ENCODE peak calls at places on chromosome 1, in five cellular contexts. One of them, this sample, is unnamed.

GRCh38 chr1:19011832-19012231 is 55.4 kb upstream of the IFFO2 start:
- DNase-seq in GM12865: no peak
- DNase-seq in EH: peak; percentile 50
- DNase-seq in prostate gland: no peak
- DNase-seq in NCI-H1092 treated with DMSO at 0.1 percent for 48 hours: no peak
- DNase-seq in this sample: no peak

GRCh38 chr1:80448081-80448480 is 1352.7 kb upstream of the ADGRL2 start:
- DNase-seq in GM12865: no peak
- DNase-seq in EH: peak; percentile 2
- DNase-seq in prostate gland: no peak
- DNase-seq in NCI-H1092 treated with DMSO at 0.1 percent for 48 hours: no peak
- DNase-seq in this sample: no peak

GRCh38 chr1:202160377-202160940 is at the start of gene PTPN7:
- DNase-seq in GM12865: peak; percentile 87
- DNase-seq in EH: no peak
- DNase-seq in prostate gland: no peak
- DNase-seq in NCI-H1092 treated with DMSO at 0.1 percent for 48 hours: no peak
- DNase-seq in this sample: peak; percentile 78

GRCh38 chr1:208134491-208134890 is 109.7 kb downstream of the PLXNA2 start:
- DNase-seq in GM12865: no peak
- DNase-seq in EH: no peak
- DNase-seq in prostate gland: no peak
- DNase-seq in NCI-H1092 treated with DMSO at 0.1 percent for 48 hours: no peak
- DNase-seq in this sample: no peak

GRCh38 chr1:98949606-98950005 is 55.1 kb downstream of the PLPPR5 start:
- DNase-seq in GM12865: no peak
- DNase-seq in EH: no peak
- DNase-seq in prostate gland: no peak
- DNase-seq in NCI-H1092 treated with DMSO at 0.1 percent for 48 hours: no peak
- DNase-seq in this sample: no peak

GRCh38 chr1:33327587-33328325 is 6.9 kb upstream of the A3GALT2 start:
- DNase-seq in GM12865: no peak
- DNase-seq in EH: peak; percentile 98
- DNase-seq in prostate gland: peak; percentile 76
- DNase-seq in NCI-H1092 treated with DMSO at 0.1 percent for 48 hours: peak; percentile 76
- DNase-seq in this sample: no peak

GRCh38 chr1:185409763-185410528 is 92.9 kb upstream of the IVNS1ABP start:
- DNase-seq in GM12865: no peak
- DNase-seq in EH: peak; percentile 30
- DNase-seq in prostate gland: no peak
- DNase-seq in NCI-H1092 treated with DMSO at 0.1 percent for 48 hours: no peak
- DNase-seq in this sample: no peak

GRCh38 chr1:39852214-39852791 is 31.0 kb downstream of the TRIT1 start:
- DNase-seq in GM12865: no peak
- DNase-seq in EH: no peak
- DNase-seq in prostate gland: peak; percentile 67
- DNase-seq in NCI-H1092 treated with DMSO at 0.1 percent for 48 hours: no peak
- DNase-seq in this sample: no peak

GRCh38 chr1:23742670-23743286 is 493 bp upstream of the ELOA start:
- DNase-seq in GM12865: no peak
- DNase-seq in EH: peak; percentile 14
- DNase-seq in prostate gland: peak; percentile 17
- DNase-seq in NCI-H1092 treated with DMSO at 0.1 percent for 48 hours: peak; percentile 58
- DNase-seq in this sample: no peak

GRCh38 chr1:151711044-151711800 is 5.4 kb downstream of the CELF3 start:
- DNase-seq in GM12865: no peak
- DNase-seq in EH: no peak
- DNase-seq in prostate gland: no peak
- DNase-seq in NCI-H1092 treated with DMSO at 0.1 percent for 48 hours: no peak
- DNase-seq in this sample: no peak

GRCh38 chr1:151098126-151098525 is 27.6 kb downstream of the GABPB2 start:
- DNase-seq in GM12865: no peak
- DNase-seq in EH: no peak
- DNase-seq in prostate gland: no peak
- DNase-seq in NCI-H1092 treated with DMSO at 0.1 percent for 48 hours: no peak
- DNase-seq in this sample: no peak

GRCh38 chr1:163315773-163316374 is 5.9 kb upstream of the NUF2 start:
- DNase-seq in GM12865: peak; percentile 53
- DNase-seq in EH: peak; percentile 64
- DNase-seq in prostate gland: no peak
- DNase-seq in NCI-H1092 treated with DMSO at 0.1 percent for 48 hours: peak; percentile 30
- DNase-seq in this sample: peak; percentile 42

GRCh38 chr1:76687324-76688018 is 179.8 kb upstream of the ST6GALNAC5 start:
- DNase-seq in GM12865: no peak
- DNase-seq in EH: no peak
- DNase-seq in prostate gland: no peak
- DNase-seq in NCI-H1092 treated with DMSO at 0.1 percent for 48 hours: no peak
- DNase-seq in this sample: no peak

GRCh38 chr1:178137238-178137637 is 43.3 kb downstream of the RASAL2 start:
- DNase-seq in GM12865: no peak
- DNase-seq in EH: peak; percentile 13
- DNase-seq in prostate gland: no peak
- DNase-seq in NCI-H1092 treated with DMSO at 0.1 percent for 48 hours: no peak
- DNase-seq in this sample: no peak

GRCh38 chr1:77200806-77201205 is 18.4 kb downstream of the PIGK start:
- DNase-seq in GM12865: no peak
- DNase-seq in EH: no peak
- DNase-seq in prostate gland: no peak
- DNase-seq in NCI-H1092 treated with DMSO at 0.1 percent for 48 hours: no peak
- DNase-seq in this sample: no peak

GRCh38 chr1:39195166-39196111 is 9.1 kb upstream of the MACF1 start:
- DNase-seq in GM12865: peak; percentile 57
- DNase-seq in EH: peak; percentile 87
- DNase-seq in prostate gland: no peak
- DNase-seq in NCI-H1092 treated with DMSO at 0.1 percent for 48 hours: no peak
- DNase-seq in this sample: no peak

GRCh38 chr1:70462611-70463010 is 51.5 kb downstream of the CTH start:
- DNase-seq in GM12865: no peak
- DNase-seq in EH: peak; percentile 20
- DNase-seq in prostate gland: no peak
- DNase-seq in NCI-H1092 treated with DMSO at 0.1 percent for 48 hours: no peak
- DNase-seq in this sample: no peak

GRCh38 chr1:236502579-236502971 is 21.2 kb upstream of the LGALS8 start:
- DNase-seq in GM12865: no peak
- DNase-seq in EH: peak; percentile 65
- DNase-seq in prostate gland: no peak
- DNase-seq in NCI-H1092 treated with DMSO at 0.1 percent for 48 hours: no peak
- DNase-seq in this sample: no peak

GRCh38 chr1:84298688-84299535 is 2.6 kb upstream of the SAMD13 start:
- DNase-seq in GM12865: peak; percentile 45
- DNase-seq in EH: peak; percentile 43
- DNase-seq in prostate gland: peak; percentile 10
- DNase-seq in NCI-H1092 treated with DMSO at 0.1 percent for 48 hours: peak; percentile 38
- DNase-seq in this sample: peak; percentile 11

GRCh38 chr1:244336232-244336899 is 115.3 kb downstream of the ADSS2 start:
- DNase-seq in GM12865: no peak
- DNase-seq in EH: no peak
- DNase-seq in prostate gland: no peak
- DNase-seq in NCI-H1092 treated with DMSO at 0.1 percent for 48 hours: no peak
- DNase-seq in this sample: no peak

GRCh38 chr1:116472431-116472961 is 98.3 kb downstream of the CD58 start:
- DNase-seq in GM12865: no peak
- DNase-seq in EH: peak; percentile 31
- DNase-seq in prostate gland: no peak
- DNase-seq in NCI-H1092 treated with DMSO at 0.1 percent for 48 hours: peak; percentile 55
- DNase-seq in this sample: no peak

GRCh38 chr1:153936011-153936802 is 10.3 kb downstream of the DENND4B start:
- DNase-seq in GM12865: no peak
- DNase-seq in EH: no peak
- DNase-seq in prostate gland: no peak
- DNase-seq in NCI-H1092 treated with DMSO at 0.1 percent for 48 hours: no peak
- DNase-seq in this sample: no peak

GRCh38 chr1:111856411-111857135 is 100.9 kb downstream of the DDX20 start:
- DNase-seq in GM12865: no peak
- DNase-seq in EH: no peak
- DNase-seq in prostate gland: peak; percentile 17
- DNase-seq in NCI-H1092 treated with DMSO at 0.1 percent for 48 hours: peak; percentile 53
- DNase-seq in this sample: no peak

GRCh38 chr1:14520514-14521163 is 77.8 kb upstream of the KAZN start:
- DNase-seq in GM12865: peak; percentile 87
- DNase-seq in EH: no peak
- DNase-seq in prostate gland: peak; percentile 8
- DNase-seq in NCI-H1092 treated with DMSO at 0.1 percent for 48 hours: no peak
- DNase-seq in this sample: no peak

GRCh38 chr1:204711947-204712701 is 26.6 kb upstream of the LRRN2 start:
- DNase-seq in GM12865: no peak
- DNase-seq in EH: no peak
- DNase-seq in prostate gland: no peak
- DNase-seq in NCI-H1092 treated with DMSO at 0.1 percent for 48 hours: peak; percentile 88
- DNase-seq in this sample: no peak

This sample was measured in effector memory CD8-positive, alpha-beta T cell.